ENCODE peak calls at places on chromosomes 7 and 10, in seven cellular contexts. One of them, this sample, is unnamed.

GRCh38 chr7:155699180-155699579 is 54.7 kb downstream of the RBM33 start:
- DNase-seq in HS-5: no peak
- DNase-seq in nephron progenitor cell: no peak
- DNase-seq in effector CD4-positive, alpha-beta T cell: no peak
- DNase-seq in cardiac septum: no peak
- DNase-seq in stimulated activated CD4-positive, alpha-beta T cell treated with anti-CD3 and anti-CD28 coated beads, Interleukin-15, amount 100 ng/mL, for 1 hour: no peak
- DNase-seq in Karpas-422: no peak
- DNase-seq in this sample: no peak

GRCh38 chr10:80197972-80198591 is 7.3 kb downstream of the ANXA11 start:
- DNase-seq in effector CD4-positive, alpha-beta T cell: no peak
- DNase-seq in nephron progenitor cell: no peak
- DNase-seq in Karpas-422: no peak
- DNase-seq in cardiac septum: no peak
- DNase-seq in HS-5: no peak
- DNase-seq in stimulated activated CD4-positive, alpha-beta T cell treated with anti-CD3 and anti-CD28 coated beads, Interleukin-15, amount 100 ng/mL, for 1 hour: no peak
- DNase-seq in this sample: no peak

GRCh38 chr7:11818281-11818680 is 13.7 kb downstream of the THSD7A start:
- DNase-seq in cardiac septum: no peak
- DNase-seq in Karpas-422: no peak
- DNase-seq in HS-5: no peak
- DNase-seq in nephron progenitor cell: no peak
- DNase-seq in stimulated activated CD4-positive, alpha-beta T cell treated with anti-CD3 and anti-CD28 coated beads, Interleukin-15, amount 100 ng/mL, for 1 hour: no peak
- DNase-seq in effector CD4-positive, alpha-beta T cell: no peak
- DNase-seq in this sample: no peak

GRCh38 chr7:30312186-30312585 is 27.8 kb downstream of the ZNRF2 start:
- DNase-seq in effector CD4-positive, alpha-beta T cell: no peak
- DNase-seq in Karpas-422: no peak
- DNase-seq in stimulated activated CD4-positive, alpha-beta T cell treated with anti-CD3 and anti-CD28 coated beads, Interleukin-15, amount 100 ng/mL, for 1 hour: no peak
- DNase-seq in HS-5: no peak
- DNase-seq in cardiac septum: no peak
- DNase-seq in nephron progenitor cell: no peak
- DNase-seq in this sample: no peak

GRCh38 chr10:78811174-78811573 is 257.6 kb upstream of the ZMIZ1 start:
- DNase-seq in nephron progenitor cell: no peak
- DNase-seq in stimulated activated CD4-positive, alpha-beta T cell treated with anti-CD3 and anti-CD28 coated beads, Interleukin-15, amount 100 ng/mL, for 1 hour: no peak
- DNase-seq in Karpas-422: no peak
- DNase-seq in HS-5: no peak
- DNase-seq in cardiac septum: peak
- DNase-seq in effector CD4-positive, alpha-beta T cell: no peak
- DNase-seq in this sample: no peak

GRCh38 chr10:73589538-73590126 is 1.5 kb downstream of the USP54 start:
- DNase-seq in stimulated activated CD4-positive, alpha-beta T cell treated with anti-CD3 and anti-CD28 coated beads, Interleukin-15, amount 100 ng/mL, for 1 hour: no peak
- DNase-seq in HS-5: no peak
- DNase-seq in effector CD4-positive, alpha-beta T cell: no peak
- DNase-seq in nephron progenitor cell: no peak
- DNase-seq in cardiac septum: no peak
- DNase-seq in Karpas-422: no peak
- DNase-seq in this sample: no peak

GRCh38 chr7:93146036-93146435 is 2.1 kb downstream of the SAMD9L start:
- DNase-seq in effector CD4-positive, alpha-beta T cell: no peak
- DNase-seq in Karpas-422: no peak
- DNase-seq in nephron progenitor cell: no peak
- DNase-seq in HS-5: no peak
- DNase-seq in cardiac septum: no peak
- DNase-seq in stimulated activated CD4-positive, alpha-beta T cell treated with anti-CD3 and anti-CD28 coated beads, Interleukin-15, amount 100 ng/mL, for 1 hour: no peak
- DNase-seq in this sample: no peak

GRCh38 chr10:93600861-93601773 is at the start of gene RBP4:
- DNase-seq in cardiac septum: no peak
- DNase-seq in Karpas-422: no peak
- DNase-seq in effector CD4-positive, alpha-beta T cell: no peak
- DNase-seq in nephron progenitor cell: peak
- DNase-seq in stimulated activated CD4-positive, alpha-beta T cell treated with anti-CD3 and anti-CD28 coated beads, Interleukin-15, amount 100 ng/mL, for 1 hour: no peak
- DNase-seq in HS-5: no peak
- DNase-seq in this sample: no peak

GRCh38 chr7:24283900-24284698 is at the start of gene NPY:
- DNase-seq in Karpas-422: no peak
- DNase-seq in HS-5: no peak
- DNase-seq in effector CD4-positive, alpha-beta T cell: no peak
- DNase-seq in cardiac septum: no peak
- DNase-seq in nephron progenitor cell: peak
- DNase-seq in stimulated activated CD4-positive, alpha-beta T cell treated with anti-CD3 and anti-CD28 coated beads, Interleukin-15, amount 100 ng/mL, for 1 hour: no peak
- DNase-seq in this sample: no peak

GRCh38 chr10:79562135-79562756 is 2.0 kb upstream of the SFTPA2 start:
- DNase-seq in Karpas-422: peak
- DNase-seq in HS-5: peak
- DNase-seq in stimulated activated CD4-positive, alpha-beta T cell treated with anti-CD3 and anti-CD28 coated beads, Interleukin-15, amount 100 ng/mL, for 1 hour: peak
- DNase-seq in cardiac septum: no peak
- DNase-seq in effector CD4-positive, alpha-beta T cell: peak
- DNase-seq in nephron progenitor cell: peak
- DNase-seq in this sample: peak

GRCh38 chr7:98452791-98453190 is 51.9 kb upstream of the BAIAP2L1 start:
- DNase-seq in Karpas-422: no peak
- DNase-seq in stimulated activated CD4-positive, alpha-beta T cell treated with anti-CD3 and anti-CD28 coated beads, Interleukin-15, amount 100 ng/mL, for 1 hour: no peak
- DNase-seq in effector CD4-positive, alpha-beta T cell: no peak
- DNase-seq in nephron progenitor cell: no peak
- DNase-seq in HS-5: no peak
- DNase-seq in cardiac septum: no peak
- DNase-seq in this sample: no peak

GRCh38 chr10:72784551-72785421 is 92.8 kb downstream of the MCU start:
- DNase-seq in nephron progenitor cell: peak
- DNase-seq in HS-5: no peak
- DNase-seq in Karpas-422: no peak
- DNase-seq in cardiac septum: no peak
- DNase-seq in stimulated activated CD4-positive, alpha-beta T cell treated with anti-CD3 and anti-CD28 coated beads, Interleukin-15, amount 100 ng/mL, for 1 hour: no peak
- DNase-seq in effector CD4-positive, alpha-beta T cell: no peak
- DNase-seq in this sample: peak

GRCh38 chr7:16514271-16514670 is 12.4 kb upstream of the LRRC72 start:
- DNase-seq in HS-5: no peak
- DNase-seq in nephron progenitor cell: no peak
- DNase-seq in stimulated activated CD4-positive, alpha-beta T cell treated with anti-CD3 and anti-CD28 coated beads, Interleukin-15, amount 100 ng/mL, for 1 hour: no peak
- DNase-seq in Karpas-422: no peak
- DNase-seq in effector CD4-positive, alpha-beta T cell: no peak
- DNase-seq in cardiac septum: no peak
- DNase-seq in this sample: no peak

GRCh38 chr7:2190531-2190930 is 42.2 kb downstream of the MAD1L1 start:
- DNase-seq in nephron progenitor cell: no peak
- DNase-seq in effector CD4-positive, alpha-beta T cell: no peak
- DNase-seq in cardiac septum: no peak
- DNase-seq in HS-5: no peak
- DNase-seq in stimulated activated CD4-positive, alpha-beta T cell treated with anti-CD3 and anti-CD28 coated beads, Interleukin-15, amount 100 ng/mL, for 1 hour: no peak
- DNase-seq in Karpas-422: no peak
- DNase-seq in this sample: no peak

GRCh38 chr7:130277763-130278643 is 11.3 kb downstream of the CPA2 start:
- DNase-seq in stimulated activated CD4-positive, alpha-beta T cell treated with anti-CD3 and anti-CD28 coated beads, Interleukin-15, amount 100 ng/mL, for 1 hour: no peak
- DNase-seq in Karpas-422: no peak
- DNase-seq in nephron progenitor cell: peak
- DNase-seq in effector CD4-positive, alpha-beta T cell: no peak
- DNase-seq in cardiac septum: no peak
- DNase-seq in HS-5: no peak
- DNase-seq in this sample: peak

GRCh38 chr10:12605580-12606405 is 256.4 kb downstream of the CAMK1D start:
- DNase-seq in HS-5: no peak
- DNase-seq in effector CD4-positive, alpha-beta T cell: peak
- DNase-seq in cardiac septum: no peak
- DNase-seq in stimulated activated CD4-positive, alpha-beta T cell treated with anti-CD3 and anti-CD28 coated beads, Interleukin-15, amount 100 ng/mL, for 1 hour: peak
- DNase-seq in nephron progenitor cell: no peak
- DNase-seq in Karpas-422: peak
- DNase-seq in this sample: peak

GRCh38 chr7:142488842-142489241 is 231.0 kb upstream of the PRSS58 start:
- DNase-seq in HS-5: no peak
- DNase-seq in Karpas-422: no peak
- DNase-seq in stimulated activated CD4-positive, alpha-beta T cell treated with anti-CD3 and anti-CD28 coated beads, Interleukin-15, amount 100 ng/mL, for 1 hour: no peak
- DNase-seq in effector CD4-positive, alpha-beta T cell: no peak
- DNase-seq in cardiac septum: no peak
- DNase-seq in nephron progenitor cell: no peak
- DNase-seq in this sample: no peak

GRCh38 chr10:131354380-131354779 is 42.9 kb upstream of the TCERG1L start:
- DNase-seq in stimulated activated CD4-positive, alpha-beta T cell treated with anti-CD3 and anti-CD28 coated beads, Interleukin-15, amount 100 ng/mL, for 1 hour: no peak
- DNase-seq in Karpas-422: peak
- DNase-seq in nephron progenitor cell: peak
- DNase-seq in HS-5: no peak
- DNase-seq in effector CD4-positive, alpha-beta T cell: no peak
- DNase-seq in cardiac septum: no peak
- DNase-seq in this sample: no peak

GRCh38 chr7:147547252-147547897 is 1043.2 kb upstream of the C7orf33 start:
- DNase-seq in cardiac septum: no peak
- DNase-seq in HS-5: no peak
- DNase-seq in nephron progenitor cell: no peak
- DNase-seq in Karpas-422: peak
- DNase-seq in stimulated activated CD4-positive, alpha-beta T cell treated with anti-CD3 and anti-CD28 coated beads, Interleukin-15, amount 100 ng/mL, for 1 hour: no peak
- DNase-seq in effector CD4-positive, alpha-beta T cell: no peak
- DNase-seq in this sample: no peak

GRCh38 chr10:118792501-118792900 is 37.7 kb upstream of the CACUL1 start:
- DNase-seq in cardiac septum: peak
- DNase-seq in effector CD4-positive, alpha-beta T cell: no peak
- DNase-seq in stimulated activated CD4-positive, alpha-beta T cell treated with anti-CD3 and anti-CD28 coated beads, Interleukin-15, amount 100 ng/mL, for 1 hour: no peak
- DNase-seq in HS-5: no peak
- DNase-seq in Karpas-422: no peak
- DNase-seq in nephron progenitor cell: no peak
- DNase-seq in this sample: no peak

GRCh38 chr7:146781352-146782116 is 664.9 kb downstream of the CNTNAP2 start:
- DNase-seq in HS-5: no peak
- DNase-seq in stimulated activated CD4-positive, alpha-beta T cell treated with anti-CD3 and anti-CD28 coated beads, Interleukin-15, amount 100 ng/mL, for 1 hour: no peak
- DNase-seq in Karpas-422: no peak
- DNase-seq in cardiac septum: no peak
- DNase-seq in effector CD4-positive, alpha-beta T cell: no peak
- DNase-seq in nephron progenitor cell: no peak
- DNase-seq in this sample: no peak

GRCh38 chr7:3787717-3788311 is 486.8 kb downstream of the SDK1 start:
- DNase-seq in nephron progenitor cell: peak
- DNase-seq in HS-5: no peak
- DNase-seq in Karpas-422: no peak
- DNase-seq in stimulated activated CD4-positive, alpha-beta T cell treated with anti-CD3 and anti-CD28 coated beads, Interleukin-15, amount 100 ng/mL, for 1 hour: no peak
- DNase-seq in effector CD4-positive, alpha-beta T cell: no peak
- DNase-seq in cardiac septum: no peak
- DNase-seq in this sample: no peak

GRCh38 chr7:304574-305409 is 14.8 kb downstream of the FOXL3 start:
- DNase-seq in cardiac septum: no peak
- DNase-seq in stimulated activated CD4-positive, alpha-beta T cell treated with anti-CD3 and anti-CD28 coated beads, Interleukin-15, amount 100 ng/mL, for 1 hour: no peak
- DNase-seq in nephron progenitor cell: no peak
- DNase-seq in HS-5: no peak
- DNase-seq in effector CD4-positive, alpha-beta T cell: no peak
- DNase-seq in Karpas-422: no peak
- DNase-seq in this sample: peak

GRCh38 chr10:61063911-61064310 is 119.9 kb upstream of the RHOBTB1 start:
- DNase-seq in stimulated activated CD4-positive, alpha-beta T cell treated with anti-CD3 and anti-CD28 coated beads, Interleukin-15, amount 100 ng/mL, for 1 hour: no peak
- DNase-seq in cardiac septum: no peak
- DNase-seq in HS-5: no peak
- DNase-seq in nephron progenitor cell: no peak
- DNase-seq in Karpas-422: no peak
- DNase-seq in effector CD4-positive, alpha-beta T cell: no peak
- DNase-seq in this sample: no peak

GRCh38 chr10:29470355-29470705 is 164.4 kb downstream of the SVIL start:
- DNase-seq in effector CD4-positive, alpha-beta T cell: no peak
- DNase-seq in nephron progenitor cell: peak
- DNase-seq in HS-5: no peak
- DNase-seq in Karpas-422: peak
- DNase-seq in stimulated activated CD4-positive, alpha-beta T cell treated with anti-CD3 and anti-CD28 coated beads, Interleukin-15, amount 100 ng/mL, for 1 hour: no peak
- DNase-seq in cardiac septum: no peak
- DNase-seq in this sample: no peak

GRCh38 chr10:806451-807162 is 117.1 kb upstream of the DIP2C start:
- DNase-seq in stimulated activated CD4-positive, alpha-beta T cell treated with anti-CD3 and anti-CD28 coated beads, Interleukin-15, amount 100 ng/mL, for 1 hour: no peak
- DNase-seq in effector CD4-positive, alpha-beta T cell: no peak
- DNase-seq in Karpas-422: no peak
- DNase-seq in HS-5: no peak
- DNase-seq in cardiac septum: no peak
- DNase-seq in nephron progenitor cell: no peak
- DNase-seq in this sample: no peak

GRCh38 chr10:79331709-79332108 is 15.6 kb upstream of the PPIF start:
- DNase-seq in cardiac septum: peak
- DNase-seq in nephron progenitor cell: no peak
- DNase-seq in stimulated activated CD4-positive, alpha-beta T cell treated with anti-CD3 and anti-CD28 coated beads, Interleukin-15, amount 100 ng/mL, for 1 hour: peak
- DNase-seq in Karpas-422: no peak
- DNase-seq in HS-5: peak
- DNase-seq in effector CD4-positive, alpha-beta T cell: peak
- DNase-seq in this sample: no peak

GRCh38 chr10:126375926-126376554 is 12.2 kb downstream of the ADAM12 start:
- DNase-seq in HS-5: no peak
- DNase-seq in Karpas-422: no peak
- DNase-seq in cardiac septum: no peak
- DNase-seq in stimulated activated CD4-positive, alpha-beta T cell treated with anti-CD3 and anti-CD28 coated beads, Interleukin-15, amount 100 ng/mL, for 1 hour: no peak
- DNase-seq in nephron progenitor cell: no peak
- DNase-seq in effector CD4-positive, alpha-beta T cell: no peak
- DNase-seq in this sample: no peak

GRCh38 chr7:80807166-80807900 is 111.5 kb downstream of the SEMA3C start:
- DNase-seq in HS-5: no peak
- DNase-seq in effector CD4-positive, alpha-beta T cell: no peak
- DNase-seq in Karpas-422: no peak
- DNase-seq in stimulated activated CD4-positive, alpha-beta T cell treated with anti-CD3 and anti-CD28 coated beads, Interleukin-15, amount 100 ng/mL, for 1 hour: no peak
- DNase-seq in cardiac septum: no peak
- DNase-seq in nephron progenitor cell: no peak
- DNase-seq in this sample: no peak

GRCh38 chr10:43252166-43252784 is 14.6 kb downstream of the RASGEF1A start:
- DNase-seq in stimulated activated CD4-positive, alpha-beta T cell treated with anti-CD3 and anti-CD28 coated beads, Interleukin-15, amount 100 ng/mL, for 1 hour: no peak
- DNase-seq in nephron progenitor cell: peak
- DNase-seq in effector CD4-positive, alpha-beta T cell: no peak
- DNase-seq in HS-5: no peak
- DNase-seq in Karpas-422: no peak
- DNase-seq in cardiac septum: peak
- DNase-seq in this sample: peak

GRCh38 chr7:8365499-8366110 is 67.8 kb upstream of the NXPH1 start:
- DNase-seq in Karpas-422: no peak
- DNase-seq in stimulated activated CD4-positive, alpha-beta T cell treated with anti-CD3 and anti-CD28 coated beads, Interleukin-15, amount 100 ng/mL, for 1 hour: no peak
- DNase-seq in effector CD4-positive, alpha-beta T cell: no peak
- DNase-seq in nephron progenitor cell: no peak
- DNase-seq in HS-5: no peak
- DNase-seq in cardiac septum: no peak
- DNase-seq in this sample: no peak

GRCh38 chr10:133124357-133125211 is 35.4 kb upstream of the KNDC1 start:
- DNase-seq in Karpas-422: no peak
- DNase-seq in cardiac septum: peak
- DNase-seq in effector CD4-positive, alpha-beta T cell: no peak
- DNase-seq in HS-5: no peak
- DNase-seq in nephron progenitor cell: peak
- DNase-seq in stimulated activated CD4-positive, alpha-beta T cell treated with anti-CD3 and anti-CD28 coated beads, Interleukin-15, amount 100 ng/mL, for 1 hour: no peak
- DNase-seq in this sample: no peak